ENCODE peak calls at places on chromosome 15, in seven cellular contexts. A is AG10803; G is heart left ventricle; E is effector memory CD8-positive, alpha-beta T cell; Y is SK-N-MC; K is neural crest cell; J is nephron progenitor cell. F is an unnamed sample.

GRCh38 chr15:66738595-66738994 is 36.6 kb downstream of the SMAD6 start:
- DNase-seq in Y (no peak), K (no peak), J (no peak), G (no peak), A (no peak), E (no peak), F (no peak)

GRCh38 chr15:100113351-100114075 is 228.3 kb downstream of the ADAMTS17 start:
- DNase-seq in K (no peak), E (no peak), J (no peak), Y (no peak), G (peak), A (no peak), F (no peak)

GRCh38 chr15:79812536-79812935 is 84.3 kb downstream of the MTHFS start:
- DNase-seq in G (no peak), E (no peak), Y (no peak), A (no peak), J (no peak), K (no peak), F (no peak)

GRCh38 chr15:80203361-80203885 is 48.6 kb downstream of the CTXND1 start:
- DNase-seq in Y (no peak), J (peak), E (no peak), A (no peak), G (no peak), K (no peak), F (no peak)

GRCh38 chr15:59812185-59812870 is 123.2 kb upstream of the BNIP2 start:
- DNase-seq in E (no peak), Y (no peak), A (no peak), K (no peak), J (no peak), G (no peak), F (no peak)

GRCh38 chr15:69757186-69757585 is 304.6 kb downstream of the RPLP1 start:
- DNase-seq in G (no peak), K (no peak), E (no peak), J (no peak), A (no peak), Y (no peak), F (no peak)

GRCh38 chr15:52042051-52042851 is 23.2 kb downstream of the MAPK6 start:
- DNase-seq in A (no peak), E (no peak), J (no peak), G (no peak), K (no peak), Y (no peak), F (no peak)

GRCh38 chr15:56076651-56077050 is 83.2 kb upstream of the NEDD4 start:
- DNase-seq in E (no peak), A (no peak), G (no peak), K (no peak), J (no peak), Y (no peak), F (no peak)

GRCh38 chr15:84934942-84935729 is 46.5 kb upstream of the PDE8A start:
- DNase-seq in A (no peak), E (no peak), K (no peak), Y (no peak), J (peak), G (no peak), F (no peak)

GRCh38 chr15:38455096-38455495 is 1.2 kb downstream of the FAM98B start:
- DNase-seq in K (no peak), Y (no peak), A (no peak), G (no peak), E (no peak), J (no peak), F (no peak)

GRCh38 chr15:31471731-31472430 is 145.2 kb downstream of the KLF13 start:
- DNase-seq in E (no peak), A (peak), G (no peak), J (no peak), K (no peak), Y (no peak), F (peak)

GRCh38 chr15:79322306-79322705 is 11.4 kb downstream of the TMED3 start:
- DNase-seq in G (no peak), E (no peak), K (no peak), J (no peak), A (no peak), Y (no peak), F (no peak)

GRCh38 chr15:94584833-94585244 is 353.5 kb downstream of the MCTP2 start:
- DNase-seq in E (peak), J (no peak), Y (no peak), A (no peak), G (peak), K (no peak), F (no peak)

GRCh38 chr15:71295242-71296031 is 180.2 kb downstream of the THSD4 start:
- DNase-seq in G (peak), K (no peak), E (no peak), Y (no peak), A (peak), J (no peak), F (peak)

GRCh38 chr15:87563840-87564239 is 692.7 kb downstream of the NTRK3 start:
- DNase-seq in Y (no peak), J (no peak), K (no peak), A (no peak), G (no peak), E (no peak), F (no peak)

GRCh38 chr15:51132384-51133139 is 37.9 kb upstream of the TNFAIP8L3 start:
- DNase-seq in K (peak), A (peak), E (no peak), J (peak), G (no peak), Y (no peak), F (peak)

GRCh38 chr15:64912926-64913325 is 1.2 kb downstream of the ANKDD1A start:
- DNase-seq in K (no peak), G (no peak), J (no peak), A (no peak), Y (no peak), E (no peak), F (no peak)

GRCh38 chr15:77025941-77026411 is 31.1 kb downstream of the PSTPIP1 start:
- DNase-seq in K (no peak), G (no peak), E (no peak), Y (no peak), J (no peak), A (no peak), F (no peak)

GRCh38 chr15:65375871-65376552 is 1.8 kb downstream of the IGDCC3 start:
- DNase-seq in A (no peak), G (no peak), E (no peak), J (no peak), K (no peak), Y (no peak), F (no peak)

GRCh38 chr15:25375557-25375956 is 63.3 kb downstream of the UBE3A start:
- DNase-seq in Y (no peak), K (no peak), G (no peak), J (no peak), A (no peak), E (no peak), F (no peak)

GRCh38 chr15:20340931-20341661 is 200.5 kb downstream of the GOLGA6L6 start:
- DNase-seq in E (no peak), K (peak), Y (no peak), A (peak), J (peak), G (peak), F (no peak)

GRCh38 chr15:89654311-89654761 is 931 bp downstream of the KIF7 start:
- DNase-seq in A (peak), Y (no peak), G (no peak), K (no peak), E (no peak), J (no peak), F (no peak)

GRCh38 chr15:31024330-31024729 is 32.9 kb upstream of the MTMR10 start:
- DNase-seq in Y (no peak), K (no peak), E (no peak), G (no peak), A (peak), J (peak), F (peak)

GRCh38 chr15:66080791-66081475 is 172.6 kb downstream of the MEGF11 start:
- DNase-seq in G (no peak), E (no peak), K (no peak), A (peak), Y (no peak), J (peak), F (peak)

F was measured in astrocyte of the cerebellum.